ENCODE peak calls at places on chromosomes 6 and 20, in four cellular contexts. One of them, this sample, is unnamed. For H3K4me1, the result is how much of the 10 kb centered on the place peaks cover.

GRCh38 chr20:59441860-59442810 is 141.7 kb downstream of the EDN3 start:
- DNase-seq in HCT116: no peak
- DNase-seq in HepG2: no peak
- DNase-seq in K562: no peak
- DNase-seq in this sample: no peak

GRCh38 chr6:130676077-130676772 is 151.0 kb upstream of the SMLR1 start:
- DNase-seq in HCT116: no peak
- DNase-seq in HepG2: no peak
- DNase-seq in K562: no peak
- DNase-seq in this sample: no peak

GRCh38 chr20:12916699-12917098 is 92.1 kb upstream of the SPTLC3 start:
- DNase-seq in HCT116: no peak
- DNase-seq in HepG2: peak
- DNase-seq in K562: no peak
- DNase-seq in this sample: no peak

GRCh38 chr6:71349395-71349794 is 60.8 kb downstream of the OGFRL1 start:
- DNase-seq in HCT116: peak
- DNase-seq in HepG2: peak
- DNase-seq in K562: peak
- DNase-seq in this sample: no peak

GRCh38 chr6:41940759-41941279 is 789 bp downstream of the CCND3 start:
- DNase-seq in HCT116: no peak
- DNase-seq in HepG2: no peak
- DNase-seq in K562: peak
- DNase-seq in this sample: no peak

GRCh38 chr6:106512048-106512957 is 117.0 kb downstream of the RTN4IP1 start:
- DNase-seq in HCT116: no peak
- DNase-seq in HepG2: peak
- DNase-seq in K562: no peak
- DNase-seq in this sample: no peak

GRCh38 chr6:26223213-26223612 is 136.0 kb downstream of the HFE start:
- DNase-seq in HCT116: no peak
- DNase-seq in HepG2: no peak
- DNase-seq in K562: no peak
- DNase-seq in this sample: no peak

GRCh38 chr6:19668710-19669109 is 168.5 kb upstream of the ID4 start:
- DNase-seq in HCT116: no peak
- DNase-seq in HepG2: no peak
- DNase-seq in K562: no peak
- DNase-seq in this sample: no peak

GRCh38 chr20:37333848-37334318 is 12.1 kb upstream of the SRC start:
- DNase-seq in HCT116: no peak
- DNase-seq in HepG2: peak
- DNase-seq in K562: no peak
- DNase-seq in this sample: no peak

GRCh38 chr6:124008689-124009371 is 205.2 kb downstream of the NKAIN2 start:
- DNase-seq in HCT116: no peak
- DNase-seq in HepG2: no peak
- DNase-seq in K562: no peak
- DNase-seq in this sample: no peak

GRCh38 chr6:116887884-116888283 is 10.8 kb downstream of the RFX6 start:
- DNase-seq in HCT116: no peak
- DNase-seq in HepG2: no peak
- DNase-seq in K562: no peak
- DNase-seq in this sample: no peak

GRCh38 chr6:137309078-137309762 is 90.0 kb upstream of the IFNGR1 start:
- DNase-seq in HCT116: peak
- DNase-seq in HepG2: peak
- DNase-seq in K562: no peak
- DNase-seq in this sample: no peak

GRCh38 chr6:32965901-32966300 is 2.5 kb upstream of the BRD2 start:
- DNase-seq in HCT116: no peak
- DNase-seq in HepG2: no peak
- DNase-seq in K562: no peak
- DNase-seq in this sample: no peak

GRCh38 chr20:51622004-51622874 is 79.7 kb upstream of the NFATC2 start:
- DNase-seq in HCT116: no peak
- DNase-seq in HepG2: no peak
- DNase-seq in K562: no peak
- DNase-seq in this sample: no peak

GRCh38 chr20:61295726-61296628 is 43.9 kb downstream of the CDH4 start:
- DNase-seq in HCT116: no peak
- DNase-seq in HepG2: no peak
- DNase-seq in K562: no peak
- DNase-seq in this sample: no peak

GRCh38 chr20:56627122-56628014 is 1.7 kb upstream of the TFAP2C start:
- DNase-seq in HCT116: no peak
- DNase-seq in HepG2: no peak
- DNase-seq in K562: no peak
- DNase-seq in this sample: no peak

GRCh38 chr20:56624786-56625681 is 4.1 kb upstream of the TFAP2C start:
- DNase-seq in HCT116: no peak
- DNase-seq in HepG2: no peak
- DNase-seq in K562: no peak
- DNase-seq in this sample: no peak

GRCh38 chr20:56628015-56628872 is 862 bp upstream of the TFAP2C start:
- DNase-seq in HCT116: no peak
- DNase-seq in HepG2: no peak
- DNase-seq in K562: no peak
- DNase-seq in this sample: no peak

GRCh38 chr20:56625837-56626236 is 3.3 kb upstream of the TFAP2C start:
- DNase-seq in HCT116: no peak
- DNase-seq in HepG2: no peak
- DNase-seq in K562: no peak
- DNase-seq in this sample: no peak

DNA sequence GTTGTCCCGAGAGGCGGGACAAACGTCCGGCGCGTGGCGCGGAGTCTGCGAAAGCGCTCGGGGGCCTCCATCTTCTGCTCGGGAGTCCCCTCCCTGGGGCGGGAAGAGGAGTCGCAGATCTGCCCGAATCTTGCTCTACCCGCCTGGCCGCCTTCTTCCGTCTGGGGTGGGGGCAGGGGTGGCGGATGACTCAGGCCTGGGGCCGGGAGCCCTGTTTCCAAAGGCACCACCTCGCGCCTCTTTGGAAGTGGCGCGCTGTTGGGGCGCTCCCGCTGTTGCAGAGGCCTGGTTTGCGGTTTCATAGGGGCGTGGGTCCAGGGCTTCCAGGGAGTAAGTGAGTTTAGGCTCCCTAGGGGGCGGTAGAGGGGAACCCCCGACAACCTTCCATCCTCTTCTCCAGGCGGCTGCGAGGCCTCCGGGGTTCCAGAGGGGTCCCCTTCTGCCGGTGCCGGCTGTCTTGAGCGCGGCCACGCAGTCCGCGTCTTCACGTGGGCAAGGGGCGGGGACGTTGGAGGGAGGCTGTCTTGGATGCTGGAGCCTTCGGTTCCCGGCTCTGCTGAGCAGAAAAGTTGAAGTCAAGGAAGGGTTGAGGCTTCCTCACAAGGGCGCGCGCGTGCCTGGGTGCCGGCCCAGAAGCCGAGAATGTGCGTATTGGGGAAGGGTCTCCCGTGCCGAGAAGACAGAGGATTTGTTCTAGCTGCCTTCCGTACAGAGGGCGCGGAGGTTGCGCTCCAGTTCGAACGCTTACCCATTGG is 2.6 kb upstream of the TFAP2C start:
- DNase-seq in HCT116: peak
- DNase-seq in HepG2: no peak
- DNase-seq in K562: peak
- DNase-seq in this sample: no peak
- TF ChIP-seq CTCF in HCT116: peak
- TF ChIP-seq CTCF in HepG2: peak
- TF ChIP-seq CTCF in K562: peak
- TF ChIP-seq CTCF in this sample: peak

GRCh38 chr6:156825475-156825874 is 48.3 kb downstream of the ARID1B start:
- DNase-seq in HCT116: no peak
- DNase-seq in HepG2: no peak
- DNase-seq in K562: no peak
- DNase-seq in this sample: no peak

GRCh38 chr6:156826290-156826955 is 49.2 kb downstream of the ARID1B start:
- DNase-seq in HCT116: no peak
- DNase-seq in HepG2: no peak
- DNase-seq in K562: no peak
- DNase-seq in this sample: no peak

GRCh38 chr6:156822747-156823206 is 45.6 kb downstream of the ARID1B start:
- DNase-seq in HCT116: no peak
- DNase-seq in HepG2: no peak
- DNase-seq in K562: no peak
- DNase-seq in this sample: no peak

GRCh38 chr6:156821707-156822106 is 44.5 kb downstream of the ARID1B start:
- DNase-seq in HCT116: no peak
- DNase-seq in HepG2: no peak
- DNase-seq in K562: no peak
- DNase-seq in this sample: no peak

DNA sequence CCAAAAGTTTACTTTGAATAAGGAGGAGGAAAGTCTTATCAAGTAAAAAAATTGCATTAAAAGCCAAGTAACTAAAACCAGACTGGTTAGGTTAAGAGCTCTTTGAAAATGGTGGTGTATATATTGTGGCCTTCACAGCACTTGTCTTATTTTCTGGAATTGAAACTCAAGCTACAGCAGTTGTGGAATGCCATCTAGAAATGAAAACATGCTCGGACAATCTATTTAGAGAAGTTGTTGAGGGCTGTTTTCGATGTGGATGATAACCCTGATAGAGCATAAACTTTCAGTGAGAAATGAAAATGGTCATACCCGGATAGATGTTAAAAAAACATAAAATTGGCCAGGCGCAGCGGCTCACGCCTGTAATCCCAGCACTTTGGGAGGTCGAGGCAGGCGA is 47.0 kb downstream of the ARID1B start:
- DNase-seq in HCT116: no peak
- DNase-seq in HepG2: no peak
- DNase-seq in K562: no peak
- DNase-seq in this sample: no peak
- H3K4me1 ChIP-seq in HCT116: under half
- H3K4me1 ChIP-seq in HepG2: under half
- H3K4me1 ChIP-seq in K562: under half
- H3K4me1 ChIP-seq in this sample: under half

DNA sequence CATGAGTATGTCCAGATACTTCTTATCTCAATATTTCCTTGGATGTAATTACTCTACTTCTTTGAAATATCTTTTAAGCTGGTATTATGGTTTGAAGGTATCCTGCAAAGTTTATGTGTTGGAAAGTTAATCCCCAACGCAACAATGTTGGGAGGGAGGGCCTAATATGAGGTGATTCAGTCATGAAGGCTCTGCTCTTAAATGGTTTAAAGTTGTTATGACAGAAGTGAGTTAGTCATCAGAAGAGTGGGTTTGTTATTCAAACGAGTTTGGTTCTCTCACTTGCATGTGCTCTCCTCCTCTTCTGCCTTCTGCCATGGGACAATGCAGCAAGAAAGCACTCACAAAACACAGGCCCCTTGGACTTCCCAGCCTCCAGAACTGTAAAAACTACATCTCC is 176.3 kb downstream of the KCNQ5 start:
- DNase-seq in HCT116: no peak
- DNase-seq in HepG2: no peak
- DNase-seq in K562: no peak
- DNase-seq in this sample: no peak
- TF ChIP-seq TCF7L2 in HCT116: no peak
- TF ChIP-seq TCF7L2 in HepG2: no peak
- TF ChIP-seq TCF7L2 in K562: no peak
- TF ChIP-seq TCF7L2 in this sample: no peak

GRCh38 chr20:43900496-43900895 is 14.2 kb upstream of the TOX2 start:
- DNase-seq in HCT116: no peak
- DNase-seq in HepG2: no peak
- DNase-seq in K562: no peak
- DNase-seq in this sample: no peak

GRCh38 chr20:43895235-43895634 is 19.4 kb upstream of the TOX2 start:
- DNase-seq in HCT116: no peak
- DNase-seq in HepG2: no peak
- DNase-seq in K562: no peak
- DNase-seq in this sample: no peak

GRCh38 chr20:43901296-43901695 is 13.4 kb upstream of the TOX2 start:
- DNase-seq in HCT116: no peak
- DNase-seq in HepG2: no peak
- DNase-seq in K562: no peak
- DNase-seq in this sample: no peak

GRCh38 chr20:43900062-43900461 is 14.6 kb upstream of the TOX2 start:
- DNase-seq in HCT116: no peak
- DNase-seq in HepG2: no peak
- DNase-seq in K562: no peak
- DNase-seq in this sample: no peak

DNA sequence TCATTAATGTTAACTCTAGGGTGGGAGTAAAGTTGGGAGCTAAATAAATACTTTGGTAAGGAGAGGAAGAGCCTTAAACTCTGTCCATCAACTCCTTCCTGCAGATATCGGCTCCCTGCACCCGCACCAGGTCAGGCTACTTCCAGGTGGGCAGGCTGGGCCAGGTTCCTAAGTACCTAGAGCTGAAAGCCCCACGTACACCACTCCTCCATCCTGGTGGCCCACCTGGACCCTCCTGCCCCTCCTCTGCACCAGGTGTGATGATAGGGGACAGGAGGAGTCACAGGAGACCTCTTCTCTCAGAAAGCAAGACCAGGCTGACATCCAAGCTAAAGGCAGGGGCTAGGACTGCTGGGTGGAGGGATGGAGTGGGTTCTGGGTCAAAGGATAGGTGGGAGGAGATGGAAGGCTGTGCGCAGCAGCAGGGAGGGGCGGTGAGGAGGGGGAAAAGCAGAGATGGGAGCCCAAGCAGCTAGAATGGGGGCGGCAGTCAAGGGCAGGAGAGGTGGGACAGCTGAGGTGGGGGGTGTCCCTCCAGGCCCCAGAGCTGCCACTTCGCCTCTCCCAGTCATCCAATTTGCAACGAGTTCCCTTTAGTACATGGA is 15.3 kb upstream of the TOX2 start:
- DNase-seq in HCT116: no peak
- DNase-seq in HepG2: no peak
- DNase-seq in K562: no peak
- DNase-seq in this sample: no peak
- TF ChIP-seq CTCF in HCT116: no peak
- TF ChIP-seq CTCF in HepG2: no peak
- TF ChIP-seq CTCF in K562: no peak
- TF ChIP-seq CTCF in this sample: no peak

DNA sequence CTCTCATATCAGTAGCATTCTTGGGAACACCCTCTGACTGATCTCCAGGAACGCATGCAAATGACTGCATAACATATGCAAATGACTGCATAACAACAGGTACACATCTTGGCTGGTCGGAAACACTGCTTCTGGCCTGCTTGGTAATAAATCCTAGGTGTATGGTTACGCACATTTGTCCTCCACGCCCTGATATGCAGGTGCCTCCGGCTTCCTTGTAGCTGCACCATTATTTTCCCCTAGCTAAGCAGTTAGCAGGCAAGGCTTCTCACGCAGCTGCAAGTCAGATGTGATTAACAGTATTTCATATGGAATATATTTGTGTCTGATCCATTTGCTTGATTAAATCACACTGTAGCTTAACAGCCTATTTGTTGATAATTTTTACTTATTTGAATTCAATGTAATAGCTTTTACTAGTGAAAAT is 5.9 kb downstream of the RPS6KA2 start:
- DNase-seq in HCT116: no peak
- DNase-seq in HepG2: no peak
- DNase-seq in K562: no peak
- DNase-seq in this sample: no peak
- H3K4me1 ChIP-seq in HCT116: under half
- H3K4me1 ChIP-seq in HepG2: under half
- H3K4me1 ChIP-seq in K562: under half
- H3K4me1 ChIP-seq in this sample: under half